ENCODE peak calls at places on chromosomes 2 and 18, in five cellular contexts. C is IMR-90, J is H9, U is neuronal stem cell, T is mesendoderm. F is an unnamed sample.

GRCh38 chr2:212227755-212228154 is 310.8 kb downstream of the ERBB4 start:
- DNase-seq in C (peak), J (no peak), U (no peak), T (peak), F (no peak)

GRCh38 chr2:39033980-39034379 is 86.9 kb downstream of the SOS1 start:
- DNase-seq in C (peak), J (no peak), U (no peak), T (no peak), F (no peak)

GRCh38 chr2:66581461-66582363 is 146.8 kb downstream of the MEIS1 start:
- DNase-seq in C (peak), J (peak), U (no peak), T (peak), F (no peak)

GRCh38 chr2:197708331-197708730 is 3.2 kb downstream of the MARS2 start:
- DNase-seq in C (peak), J (no peak), U (no peak), T (peak), F (peak)

GRCh38 chr2:234001380-234001993 is 49.0 kb upstream of the SPP2 start:
- DNase-seq in C (no peak), J (no peak), U (no peak), T (no peak), F (no peak)

GRCh38 chr2:121094845-121095244 is 190.2 kb downstream of the TFCP2L1 start:
- DNase-seq in C (no peak), J (no peak), U (no peak), T (no peak), F (no peak)

GRCh38 chr2:184921676-184922075 is 323.3 kb downstream of the ZNF804A start:
- DNase-seq in C (no peak), J (no peak), U (no peak), T (no peak), F (no peak)

GRCh38 chr2:106536490-106536889 is 49.3 kb downstream of the CD8B2 start:
- DNase-seq in C (no peak), J (no peak), U (no peak), T (no peak), F (no peak)

GRCh38 chr2:88016948-88017779 is 817 bp upstream of the RNU2-63P start:
- DNase-seq in C (no peak), J (no peak), U (peak), T (peak), F (peak)

GRCh38 chr18:77131100-77131651 is 1.4 kb downstream of the MBP start:
- DNase-seq in C (no peak), J (no peak), U (no peak), T (no peak), F (no peak)

GRCh38 chr2:851680-852079 is 99.0 kb upstream of the SNTG2 start:
- DNase-seq in C (no peak), J (no peak), U (no peak), T (no peak), F (no peak)

GRCh38 chr2:168185583-168186274 is 61.7 kb downstream of the STK39 start:
- DNase-seq in C (no peak), J (no peak), U (no peak), T (peak), F (no peak)

GRCh38 chr2:148746973-148747372 is 102.4 kb downstream of the EPC2 start:
- DNase-seq in C (no peak), J (no peak), U (no peak), T (no peak), F (no peak)

GRCh38 chr2:72006188-72006736 is 141.4 kb downstream of the CYP26B1 start:
- DNase-seq in C (no peak), J (no peak), U (no peak), T (no peak), F (no peak)

GRCh38 chr2:172947461-172947860 is 128.2 kb upstream of the MAP3K20 start:
- DNase-seq in C (peak), J (no peak), U (no peak), T (no peak), F (no peak)

GRCh38 chr18:58223717-58224424 is 179.8 kb downstream of the NEDD4L start:
- DNase-seq in C (peak), J (no peak), U (no peak), T (peak), F (peak)

GRCh38 chr18:69161383-69162028 is 239.2 kb upstream of the DOK6 start:
- DNase-seq in C (peak), J (no peak), U (peak), T (peak), F (no peak)

GRCh38 chr2:209368924-209369323 is 54.9 kb upstream of the MAP2 start:
- DNase-seq in C (peak), J (no peak), U (no peak), T (peak), F (peak)

GRCh38 chr2:144520718-144521487 is 984 bp upstream of the ZEB2 start:
- DNase-seq in C (peak), J (no peak), U (no peak), T (no peak), F (no peak)

GRCh38 chr2:88537640-88538039 is 85.1 kb upstream of the FOXI3 start:
- DNase-seq in C (no peak), J (peak), U (no peak), T (no peak), F (no peak)

GRCh38 chr2:20465716-20466391 is 19.0 kb downstream of the RHOB start:
- DNase-seq in C (no peak), J (no peak), U (no peak), T (no peak), F (no peak)

GRCh38 chr2:217948897-217949296 is 53.9 kb downstream of the TNS1 start:
- DNase-seq in C (no peak), J (no peak), U (no peak), T (no peak), F (no peak)

GRCh38 chr2:73112026-73112912 is 479 bp downstream of the RAB11FIP5 start:
- DNase-seq in C (peak), J (peak), U (peak), T (peak), F (peak)

GRCh38 chr2:70948350-70949003 is 12.8 kb downstream of the ATP6V1B1 start:
- DNase-seq in C (peak), J (peak), U (no peak), T (peak), F (peak)

GRCh38 chr2:180696005-180696404 is 284.4 kb upstream of the UBE2E3 start:
- DNase-seq in C (no peak), J (no peak), U (no peak), T (no peak), F (no peak)

GRCh38 chr2:54212456-54212855 is 43.6 kb downstream of the TSPYL6 start:
- DNase-seq in C (peak), J (no peak), U (no peak), T (peak), F (peak)

GRCh38 chr18:2380101-2380500 is 191.2 kb downstream of the METTL4 start:
- DNase-seq in C (no peak), J (no peak), U (no peak), T (no peak), F (no peak)

GRCh38 chr2:219644801-219645480 is 17.5 kb downstream of the SLC4A3 start:
- DNase-seq in C (no peak), J (peak), U (no peak), T (peak), F (no peak)

GRCh38 chr18:5895300-5895885 is at the start of gene TMEM200C:
- DNase-seq in C (peak), J (no peak), U (peak), T (peak), F (no peak)

GRCh38 chr18:79942786-79943607 is 8.5 kb downstream of the SLC66A2 start:
- DNase-seq in C (no peak), J (peak), U (no peak), T (peak), F (no peak)

GRCh38 chr18:34494359-34494696 is 215.8 kb upstream of the DTNA start:
- DNase-seq in C (no peak), J (peak), U (no peak), T (peak), F (no peak)

GRCh38 chr2:174121612-174122011 is 126.7 kb downstream of the OLA1 start:
- DNase-seq in C (no peak), J (no peak), U (no peak), T (peak), F (no peak)

GRCh38 chr2:205865794-205866490 is 183.6 kb downstream of the NRP2 start:
- DNase-seq in C (no peak), J (no peak), U (no peak), T (no peak), F (no peak)

GRCh38 chr2:206805922-206806607 is 40.7 kb downstream of the FASTKD2 start:
- DNase-seq in C (no peak), J (no peak), U (no peak), T (no peak), F (no peak)

GRCh38 chr2:54949431-54949830 is 100.8 kb downstream of the RTN4 start:
- DNase-seq in C (peak), J (no peak), U (no peak), T (no peak), F (no peak)

GRCh38 chr2:223950448-223951347 is 5.6 kb upstream of the WDFY1 start:
- DNase-seq in C (no peak), J (no peak), U (no peak), T (no peak), F (no peak)

GRCh38 chr2:154455871-154456270 is 242.6 kb upstream of the KCNJ3 start:
- DNase-seq in C (no peak), J (no peak), U (no peak), T (no peak), F (no peak)

GRCh38 chr2:75570948-75571729 is 10.4 kb upstream of the EVA1A start:
- DNase-seq in C (peak), J (no peak), U (no peak), T (no peak), F (no peak)

GRCh38 chr2:20218331-20219320 is 6.3 kb downstream of the SDC1 start:
- DNase-seq in C (no peak), J (no peak), U (no peak), T (no peak), F (no peak)

DNA sequence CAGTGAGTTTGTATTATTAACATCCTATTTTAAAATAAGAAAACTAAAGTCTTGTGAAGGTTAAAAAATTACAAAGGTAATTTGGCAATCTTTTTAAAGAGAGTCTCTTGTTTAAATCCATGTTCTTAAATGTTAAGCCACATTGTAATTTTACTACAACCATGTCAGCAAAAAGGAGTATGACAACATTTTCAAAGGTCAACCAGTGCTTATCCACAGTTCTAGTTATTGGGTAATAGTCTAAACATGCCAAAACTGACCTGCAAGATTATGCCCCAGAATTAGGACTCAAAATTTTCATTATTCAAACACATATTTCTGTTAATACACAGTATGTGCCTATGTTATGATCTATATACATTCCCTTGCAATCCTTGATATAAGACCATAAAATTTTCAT is 1312.6 kb upstream of the CHAC2 start:
- DNase-seq in C (no peak), J (no peak), U (no peak), T (no peak), F (no peak)
- H3K27ac ChIP-seq in C (no peak), J (no peak), U (no peak), T (no peak), F (no peak)

GRCh38 chr18:49431563-49431962 is 28.9 kb downstream of the DYM start:
- DNase-seq in C (peak), J (peak), U (no peak), T (peak), F (peak)
- H3K18ac ChIP-seq in C (no peak), J (no peak), U (no peak), T (no peak), F (no peak)

DNA sequence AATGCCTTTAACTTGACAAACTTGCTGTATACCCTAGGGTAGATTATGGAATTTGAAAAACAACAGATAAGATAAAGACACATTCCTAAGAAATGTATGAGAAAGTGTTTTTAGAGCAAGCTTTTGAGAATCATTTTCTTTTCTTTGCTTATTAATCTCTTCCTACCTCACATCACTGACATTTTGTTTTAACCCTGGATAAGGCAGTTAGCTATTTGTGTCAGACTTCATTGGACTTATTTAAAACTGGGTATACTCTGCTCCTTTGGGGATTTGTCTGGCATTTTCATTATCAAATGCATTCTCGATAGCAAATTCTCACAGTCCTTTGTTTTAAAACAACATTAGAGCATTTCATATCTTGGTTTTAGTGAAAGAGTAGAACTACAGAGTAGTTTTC is 17.2 kb downstream of the EML4 start:
- DNase-seq in C (no peak), J (no peak), U (no peak), T (no peak), F (peak)
- H3K27ac ChIP-seq in C (no peak), J (no peak), U (no peak), T (no peak), F (no peak)

DNA sequence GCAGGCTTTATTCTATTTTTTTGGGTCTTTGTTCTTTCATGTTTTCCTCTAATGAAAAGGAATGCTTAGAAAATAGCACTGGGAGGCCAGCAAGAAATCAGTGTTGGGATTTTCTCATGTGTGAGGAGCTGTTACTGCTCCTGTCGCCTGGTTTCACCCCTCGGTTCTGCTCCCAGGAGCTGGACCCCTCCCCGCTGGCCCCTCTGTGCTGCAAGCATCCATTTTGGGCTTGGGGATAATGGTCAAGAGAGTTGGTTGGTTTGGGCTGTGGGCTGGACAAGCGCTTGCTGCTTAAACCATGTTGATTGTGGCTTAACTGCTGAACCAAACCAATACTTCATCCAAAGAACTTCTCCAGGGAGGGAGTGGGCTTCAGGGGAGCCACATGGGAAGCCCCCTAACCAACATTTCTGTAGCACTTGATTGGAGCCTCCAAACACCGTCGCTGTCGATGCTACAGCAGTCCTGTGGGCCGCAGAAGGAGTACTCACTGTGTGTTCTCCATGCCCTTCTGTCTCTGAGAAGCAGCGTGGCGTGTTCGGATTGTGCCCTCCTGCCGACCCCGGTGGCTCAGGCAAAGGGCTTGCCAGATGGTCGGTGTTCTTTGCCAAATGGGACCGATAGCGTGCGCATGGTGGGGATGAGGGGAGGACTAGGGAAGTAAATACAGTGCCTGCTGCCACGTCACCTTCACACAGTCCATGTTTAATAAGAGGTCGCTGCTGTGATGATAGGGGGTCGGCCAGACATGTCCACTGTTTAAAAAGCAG is 40.0 kb downstream of the AGAP1 start:
- DNase-seq in C (no peak), J (no peak), U (no peak), T (no peak), F (no peak)
- H3K18ac ChIP-seq in C (no peak), J (no peak), U (peak), T (no peak), F (no peak)

GRCh38 chr2:11568436-11568835 is 34.6 kb downstream of the GREB1 start:
- DNase-seq in C (no peak), J (no peak), U (no peak), T (no peak), F (no peak)

GRCh38 chr2:11569636-11570035 is 35.8 kb downstream of the GREB1 start:
- DNase-seq in C (no peak), J (no peak), U (no peak), T (no peak), F (no peak)

GRCh38 chr2:11572996-11573395 is 39.2 kb downstream of the GREB1 start:
- DNase-seq in C (no peak), J (no peak), U (no peak), T (no peak), F (no peak)

GRCh38 chr2:11573418-11574175 is 39.8 kb downstream of the GREB1 start:
- DNase-seq in C (peak), J (no peak), U (no peak), T (no peak), F (peak)

GRCh38 chr2:11571170-11571569 is 37.3 kb downstream of the GREB1 start:
- DNase-seq in C (no peak), J (no peak), U (no peak), T (no peak), F (no peak)
- H3K27ac ChIP-seq in C (no peak), J (no peak), U (no peak), T (no peak), F (no peak)

F was measured in trophoblast cell.